ENCODE peak calls at places on chromosomes 6 and 20, in ten cellular contexts. S is lower leg skin; L is ovary; M is H7; J is RKO; T is stimulated activated CD4-positive, alpha-beta T cell treated with anti-CD3 and anti-CD28 coated beads, TNF-alpha, amount 100 ng/mL, for 24 hours; W is H54; C is stimulated activated CD8-positive, alpha-beta memory T cell treated with anti-CD3 and anti-CD28 coated beads, Interleukin-4, amount 100 ng/mL, for 1 hour; G is substantia nigra; D is iris pigment epithelial cell. O is an unnamed sample.

GRCh38 chr6:33248643-33248931 is 23.1 kb downstream of the VPS52 start:
- DNase-seq in L (no peak), C (no peak), J (peak; percentile 72), W (no peak), D (peak; percentile 50), S (no peak), G (no peak), M (peak; percentile 31), T (no peak), O (no peak)

GRCh38 chr20:38260378-38261053 is at the start of gene KIAA1755:
- DNase-seq in J (no peak), C (no peak), W (no peak), D (no peak), L (peak; percentile 57), S (no peak), M (peak; percentile 87), T (no peak), G (peak; percentile 80), O (peak; percentile 63)

GRCh38 chr6:125674230-125674629 is 75.2 kb upstream of the HEY2 start:
- DNase-seq in G (no peak), W (no peak), M (no peak), L (no peak), C (no peak), S (no peak), D (no peak), T (no peak), J (no peak), O (no peak)

GRCh38 chr6:134994431-134994830 is 44.5 kb upstream of the ALDH8A1 start:
- DNase-seq in W (no peak), L (no peak), G (no peak), C (no peak), M (no peak), S (no peak), D (no peak), J (no peak), T (no peak), O (no peak)

GRCh38 chr6:149118737-149119653 is 198.5 kb upstream of the TAB2 start:
- DNase-seq in D (no peak), M (no peak), T (no peak), W (no peak), S (no peak), C (no peak), J (no peak), L (no peak), G (no peak), O (no peak)

GRCh38 chr6:28940294-28940858 is 16.6 kb upstream of the TRIM27 start:
- DNase-seq in C (no peak), D (no peak), G (peak; percentile 25), S (peak; percentile 37), L (peak; percentile 55), W (no peak), T (peak; percentile 43), J (peak; percentile 84), M (peak; percentile 50), O (no peak)

GRCh38 chr6:35911871-35912653 is 8.8 kb downstream of the SRPK1 start:
- DNase-seq in M (no peak), J (no peak), W (no peak), S (no peak), G (no peak), L (no peak), D (peak; percentile 82), T (no peak), C (no peak), O (no peak)

GRCh38 chr20:48761023-48761785 is 66.6 kb downstream of the PREX1 start:
- DNase-seq in G (no peak), C (no peak), S (no peak), J (no peak), W (no peak), T (no peak), M (no peak), L (no peak), D (no peak), O (no peak)

GRCh38 chr20:43835944-43836540 is 78.6 kb upstream of the TOX2 start:
- DNase-seq in G (no peak), S (no peak), D (no peak), J (no peak), T (no peak), L (no peak), C (no peak), W (no peak), M (no peak), O (no peak)

GRCh38 chr6:35544748-35545361 is 32.2 kb upstream of the TULP1 start:
- DNase-seq in W (no peak), M (peak; percentile 31), S (no peak), D (no peak), J (no peak), T (no peak), L (no peak), C (no peak), G (no peak), O (no peak)

GRCh38 chr6:138222901-138223546 is 4.7 kb upstream of the PBOV1 start:
- DNase-seq in J (no peak), D (no peak), W (no peak), T (no peak), S (no peak), C (no peak), G (no peak), M (no peak), L (no peak), O (no peak)

GRCh38 chr6:154993710-154994109 is 1.4 kb upstream of the TIAM2 start:
- DNase-seq in D (no peak), G (no peak), T (no peak), W (no peak), L (no peak), J (no peak), S (no peak), M (no peak), C (no peak), O (no peak)

GRCh38 chr6:115271001-115271400 is 789.7 kb downstream of the FRK start:
- DNase-seq in S (no peak), C (no peak), M (no peak), D (no peak), T (no peak), G (no peak), L (no peak), W (no peak), J (no peak), O (no peak)

O was measured in heart right ventricle.